ENCODE peak calls at places on chromosomes 12 and 14, in six cellular contexts. N is AG04450; I is posterior cingulate gyrus; U is cardiac septum; W is dermis microvascular lymphatic vessel endothelial cell; Y is activated T-helper 9 cell treated with anti-CD3 and anti-CD28 coated beads, Interleukin-2, amount 50 U/mL, for 16 hours. K is an unnamed sample.

GRCh38 chr12:104670439-104671406 is 214.0 kb downstream of the CHST11 start:
- DNase-seq in I (no peak), N (no peak), Y (no peak), U (no peak), W (no peak), K (no peak)

GRCh38 chr12:104494137-104494815 is 37.5 kb downstream of the CHST11 start:
- DNase-seq in W (no peak), U (no peak), Y (peak; percentile 67), N (no peak), I (no peak), K (no peak)

GRCh38 chr12:65510584-65511050 is 232.1 kb downstream of the MSRB3 start:
- DNase-seq in Y (no peak), I (peak; percentile 40), W (peak; percentile 45), U (peak; percentile 78), N (no peak), K (no peak)

GRCh38 chr12:71661977-71662522 is 1.6 kb downstream of the ZFC3H1 start:
- DNase-seq in Y (no peak), N (peak; percentile 50), W (peak; percentile 26), U (no peak), I (no peak), K (peak; percentile 20)

GRCh38 chr12:100473716-100474150 is at the start of gene NR1H4:
- DNase-seq in Y (no peak), W (no peak), N (peak; percentile 16), U (no peak), I (no peak), K (peak; percentile 5)

GRCh38 chr12:54932691-54933090 is 51.9 kb downstream of the TESPA1 start:
- DNase-seq in Y (no peak), N (no peak), W (no peak), I (no peak), U (no peak), K (no peak)

GRCh38 chr12:46574853-46575252 is 202.3 kb upstream of the SLC38A2 start:
- DNase-seq in W (no peak), U (no peak), N (no peak), I (no peak), Y (no peak), K (no peak)

GRCh38 chr12:116532986-116533342 is 26.2 kb upstream of the MAP1LC3B2 start:
- DNase-seq in W (no peak), Y (no peak), I (no peak), N (no peak), U (no peak), K (no peak)

GRCh38 chr12:17954788-17955187 is 135.2 kb downstream of the RERGL start:
- DNase-seq in Y (no peak), U (no peak), N (no peak), I (no peak), W (peak; percentile 7), K (no peak)

GRCh38 chr12:113299619-113300237 is 35.2 kb downstream of the SLC8B1 start:
- DNase-seq in U (no peak), Y (no peak), W (peak; percentile 77), N (peak; percentile 57), I (no peak), K (peak; percentile 36)

GRCh38 chr14:24849471-24849870 is 200.5 kb downstream of the STXBP6 start:
- DNase-seq in W (no peak), I (no peak), U (no peak), N (no peak), Y (no peak), K (no peak)

GRCh38 chr12:58583541-58583940 is 336.8 kb downstream of the LRIG3 start:
- DNase-seq in I (no peak), W (no peak), Y (no peak), U (no peak), N (no peak), K (peak; percentile 29)

GRCh38 chr12:26614217-26614616 is 218.8 kb downstream of the ITPR2 start:
- DNase-seq in W (peak; percentile 30), N (no peak), I (no peak), Y (no peak), U (no peak), K (no peak)

GRCh38 chr12:124543052-124543590 is 24.3 kb downstream of the NCOR2 start:
- DNase-seq in U (no peak), N (no peak), Y (no peak), W (peak; percentile 74), I (no peak), K (no peak)

GRCh38 chr12:66446276-66446675 is 144.0 kb downstream of the HELB start:
- DNase-seq in N (no peak), U (no peak), Y (no peak), W (no peak), I (no peak), K (no peak)

GRCh38 chr12:119594399-119594730 is 791 bp downstream of the TMEM233 start:
- DNase-seq in N (no peak), U (no peak), Y (no peak), I (no peak), W (peak; percentile 14), K (no peak)

GRCh38 chr14:102370305-102370809 is 7.6 kb downstream of the TECPR2 start:
- DNase-seq in N (no peak), U (peak; percentile 79), Y (no peak), I (no peak), W (no peak), K (no peak)

GRCh38 chr12:2893007-2893406 is 2.3 kb downstream of the TULP3 start:
- DNase-seq in Y (no peak), W (peak; percentile 39), I (no peak), U (no peak), N (peak; percentile 65), K (peak; percentile 81)

GRCh38 chr12:124410354-124411175 is 115.7 kb downstream of the RFLNA start:
- DNase-seq in U (no peak), W (no peak), I (no peak), N (no peak), Y (no peak), K (no peak)

GRCh38 chr12:31896514-31897039 is 62.6 kb upstream of the RESF1 start:
- DNase-seq in W (peak; percentile 84), N (no peak), Y (peak; percentile 70), U (no peak), I (no peak), K (no peak)

GRCh38 chr12:2544213-2544612 is 250.6 kb upstream of the FKBP4 start:
- DNase-seq in U (no peak), N (no peak), I (no peak), W (no peak), Y (no peak), K (no peak)

GRCh38 chr14:24456980-24457379 is 14.4 kb upstream of the SDR39U1 start:
- DNase-seq in Y (no peak), W (no peak), N (no peak), U (no peak), I (no peak), K (no peak)

GRCh38 chr12:80099259-80099658 is at the start of gene OTOGL:
- DNase-seq in I (no peak), Y (no peak), U (no peak), N (no peak), W (peak; percentile 79), K (no peak)

GRCh38 chr12:52179396-52179973 is 12.3 kb downstream of the KRT80 start:
- DNase-seq in Y (no peak), U (no peak), N (no peak), W (no peak), I (no peak), K (no peak)

GRCh38 chr14:22180045-22180444 is 409.0 kb downstream of the DAD1 start:
- DNase-seq in U (no peak), I (no peak), W (no peak), Y (no peak), N (no peak), K (no peak)

GRCh38 chr12:128298091-128298490 is 31.1 kb downstream of the TMEM132C start:
- DNase-seq in N (no peak), Y (no peak), U (no peak), I (no peak), W (no peak), K (no peak)

GRCh38 chr14:98822917-98823316 is 449.1 kb downstream of the BCL11B start:
- DNase-seq in Y (no peak), N (no peak), I (no peak), W (no peak), U (peak; percentile 39), K (no peak)

GRCh38 chr12:11814362-11814761 is 164.9 kb downstream of the ETV6 start:
- DNase-seq in Y (no peak), U (no peak), N (peak; percentile 67), I (no peak), W (peak; percentile 73), K (no peak)

GRCh38 chr14:24954037-24954696 is 95.8 kb downstream of the STXBP6 start:
- DNase-seq in I (no peak), U (no peak), Y (no peak), W (no peak), N (no peak), K (no peak)

GRCh38 chr12:3129301-3130052 is 52.3 kb downstream of the TSPAN9 start:
- DNase-seq in Y (no peak), N (no peak), U (no peak), W (peak; percentile 44), I (no peak), K (no peak)

GRCh38 chr12:127785535-127785934 is 481.4 kb upstream of the TMEM132C start:
- DNase-seq in I (peak; percentile 65), N (no peak), U (no peak), Y (no peak), W (no peak), K (no peak)

GRCh38 chr14:32846821-32847220 is 91.9 kb upstream of the NPAS3 start:
- DNase-seq in U (no peak), N (no peak), Y (no peak), I (no peak), W (no peak), K (no peak)

GRCh38 chr12:116520801-116521471 is 38.2 kb upstream of the MAP1LC3B2 start:
- DNase-seq in I (peak; percentile 57), N (no peak), W (peak; percentile 50), Y (no peak), U (no peak), K (no peak)

GRCh38 chr12:57771271-57771872 is 533 bp downstream of the METTL1 start:
- DNase-seq in N (peak; percentile 67), W (peak; percentile 91), Y (peak; percentile 78), I (peak; percentile 75), U (peak; percentile 86), K (peak; percentile 61)

GRCh38 chr14:61894452-61895077 is 132.3 kb downstream of the SNAPC1 start:
- DNase-seq in N (peak; percentile 16), I (peak; percentile 35), Y (peak; percentile 14), W (peak; percentile 72), U (no peak), K (peak; percentile 31)

GRCh38 chr12:33180921-33181320 is 258.7 kb downstream of the SYT10 start:
- DNase-seq in N (no peak), W (no peak), U (no peak), I (no peak), Y (no peak), K (no peak)

GRCh38 chr14:93733231-93733630 is 55.1 kb downstream of the PRIMA1 start:
- DNase-seq in N (no peak), U (no peak), W (no peak), I (no peak), Y (no peak), K (no peak)

GRCh38 chr14:82872494-82872893 is 1338.8 kb upstream of the SEL1L start:
- DNase-seq in Y (no peak), N (no peak), W (no peak), I (no peak), U (no peak), K (no peak)

GRCh38 chr12:54390176-54390667 is 5.7 kb upstream of the ZNF385A start:
- DNase-seq in Y (no peak), N (no peak), U (no peak), W (no peak), I (no peak), K (no peak)